ENCODE peak calls at places on chromosomes 6 and 20, in five cellular contexts. One of them, this sample, is unnamed.
A peak's percentile ranks its signal among the peaks of the same experiment; 100 is the strongest.

GRCh38 chr20:31719644-31720485 is 2.8 kb downstream of the BCL2L1 start:
- DNase-seq in CD8-positive, alpha-beta T cell: no peak
- DNase-seq in pancreas: no peak
- DNase-seq in CD4-positive, alpha-beta memory T cell: no peak
- DNase-seq in mammary epithelial cell: no peak
- DNase-seq in this sample: peak; percentile 14

GRCh38 chr6:14499804-14500203 is 382.2 kb downstream of the CD83 start:
- DNase-seq in CD4-positive, alpha-beta memory T cell: no peak
- DNase-seq in pancreas: no peak
- DNase-seq in CD8-positive, alpha-beta T cell: no peak
- DNase-seq in mammary epithelial cell: peak; percentile 59
- DNase-seq in this sample: no peak

GRCh38 chr6:149357726-149358538 is 40.4 kb downstream of the TAB2 start:
- DNase-seq in mammary epithelial cell: no peak
- DNase-seq in CD4-positive, alpha-beta memory T cell: no peak
- DNase-seq in CD8-positive, alpha-beta T cell: no peak
- DNase-seq in pancreas: no peak
- DNase-seq in this sample: no peak

GRCh38 chr6:4017847-4018193 is 61.1 kb downstream of the FAM217A start:
- DNase-seq in CD8-positive, alpha-beta T cell: no peak
- DNase-seq in pancreas: no peak
- DNase-seq in CD4-positive, alpha-beta memory T cell: no peak
- DNase-seq in mammary epithelial cell: no peak
- DNase-seq in this sample: no peak

GRCh38 chr20:19952392-19952791 is 64.8 kb upstream of the NAA20 start:
- DNase-seq in CD8-positive, alpha-beta T cell: no peak
- DNase-seq in mammary epithelial cell: peak; percentile 60
- DNase-seq in pancreas: no peak
- DNase-seq in CD4-positive, alpha-beta memory T cell: no peak
- DNase-seq in this sample: no peak

GRCh38 chr20:18991012-18991411 is 177.4 kb downstream of the SCP2D1 start:
- DNase-seq in pancreas: no peak
- DNase-seq in mammary epithelial cell: no peak
- DNase-seq in CD4-positive, alpha-beta memory T cell: no peak
- DNase-seq in CD8-positive, alpha-beta T cell: no peak
- DNase-seq in this sample: no peak

GRCh38 chr20:4613718-4614620 is 107.7 kb upstream of the PRND start:
- DNase-seq in mammary epithelial cell: peak; percentile 85
- DNase-seq in pancreas: no peak
- DNase-seq in CD4-positive, alpha-beta memory T cell: peak; percentile 65
- DNase-seq in CD8-positive, alpha-beta T cell: peak; percentile 58
- DNase-seq in this sample: peak; percentile 78

GRCh38 chr20:15411781-15412180 is 1074.4 kb upstream of the FLRT3 start:
- DNase-seq in mammary epithelial cell: no peak
- DNase-seq in CD8-positive, alpha-beta T cell: no peak
- DNase-seq in CD4-positive, alpha-beta memory T cell: no peak
- DNase-seq in pancreas: no peak
- DNase-seq in this sample: no peak

GRCh38 chr20:63006611-63007471 is at the start of gene BHLHE23:
- DNase-seq in pancreas: peak; percentile 66
- DNase-seq in mammary epithelial cell: no peak
- DNase-seq in CD8-positive, alpha-beta T cell: no peak
- DNase-seq in CD4-positive, alpha-beta memory T cell: no peak
- DNase-seq in this sample: no peak

GRCh38 chr6:53065266-53066058 is at the start of gene FBXO9:
- DNase-seq in CD4-positive, alpha-beta memory T cell: peak; percentile 87
- DNase-seq in mammary epithelial cell: no peak
- DNase-seq in pancreas: peak; percentile 89
- DNase-seq in CD8-positive, alpha-beta T cell: peak; percentile 74
- DNase-seq in this sample: peak; percentile 60

GRCh38 chr20:46991850-46992639 is 97.4 kb downstream of the EYA2 start:
- DNase-seq in mammary epithelial cell: no peak
- DNase-seq in CD8-positive, alpha-beta T cell: no peak
- DNase-seq in CD4-positive, alpha-beta memory T cell: no peak
- DNase-seq in pancreas: no peak
- DNase-seq in this sample: no peak

GRCh38 chr6:144098993-144099392 is 3.6 kb upstream of the SF3B5 start:
- DNase-seq in pancreas: no peak
- DNase-seq in mammary epithelial cell: peak; percentile 2
- DNase-seq in CD4-positive, alpha-beta memory T cell: no peak
- DNase-seq in CD8-positive, alpha-beta T cell: no peak
- DNase-seq in this sample: no peak

GRCh38 chr6:6588064-6588923 is at the start of gene LY86:
- DNase-seq in mammary epithelial cell: no peak
- DNase-seq in CD4-positive, alpha-beta memory T cell: no peak
- DNase-seq in pancreas: no peak
- DNase-seq in CD8-positive, alpha-beta T cell: no peak
- DNase-seq in this sample: no peak

GRCh38 chr20:1364106-1364505 is 28.7 kb downstream of the FKBP1A start:
- DNase-seq in CD4-positive, alpha-beta memory T cell: peak; percentile 3
- DNase-seq in pancreas: no peak
- DNase-seq in CD8-positive, alpha-beta T cell: no peak
- DNase-seq in mammary epithelial cell: no peak
- DNase-seq in this sample: no peak

GRCh38 chr6:797479-798077 is 104.6 kb upstream of the EXOC2 start:
- DNase-seq in CD4-positive, alpha-beta memory T cell: peak; percentile 24
- DNase-seq in pancreas: no peak
- DNase-seq in CD8-positive, alpha-beta T cell: no peak
- DNase-seq in mammary epithelial cell: peak; percentile 40
- DNase-seq in this sample: peak; percentile 7

GRCh38 chr6:40845588-40845987 is 193.4 kb downstream of the UNC5CL start:
- DNase-seq in CD4-positive, alpha-beta memory T cell: peak; percentile 5
- DNase-seq in CD8-positive, alpha-beta T cell: no peak
- DNase-seq in mammary epithelial cell: peak; percentile 30
- DNase-seq in pancreas: no peak
- DNase-seq in this sample: no peak

GRCh38 chr6:43858161-43859153 is 88.4 kb downstream of the VEGFA start:
- DNase-seq in pancreas: no peak
- DNase-seq in CD8-positive, alpha-beta T cell: no peak
- DNase-seq in CD4-positive, alpha-beta memory T cell: no peak
- DNase-seq in mammary epithelial cell: no peak
- DNase-seq in this sample: no peak

GRCh38 chr20:32524871-32525501 is 60.1 kb downstream of the NOL4L start:
- DNase-seq in CD4-positive, alpha-beta memory T cell: no peak
- DNase-seq in mammary epithelial cell: no peak
- DNase-seq in pancreas: peak; percentile 97
- DNase-seq in CD8-positive, alpha-beta T cell: no peak
- DNase-seq in this sample: peak; percentile 53

GRCh38 chr6:131950767-131951575 is at the start of gene CCN2:
- DNase-seq in pancreas: peak; percentile 88
- DNase-seq in CD4-positive, alpha-beta memory T cell: no peak
- DNase-seq in mammary epithelial cell: peak; percentile 89
- DNase-seq in CD8-positive, alpha-beta T cell: no peak
- DNase-seq in this sample: no peak

GRCh38 chr6:33429745-33430042 is 9.8 kb downstream of the SYNGAP1 start:
- DNase-seq in mammary epithelial cell: no peak
- DNase-seq in CD8-positive, alpha-beta T cell: no peak
- DNase-seq in pancreas: no peak
- DNase-seq in CD4-positive, alpha-beta memory T cell: peak; percentile 50
- DNase-seq in this sample: no peak

GRCh38 chr6:78598966-78599365 is 268.4 kb upstream of the IRAK1BP1 start:
- DNase-seq in CD8-positive, alpha-beta T cell: no peak
- DNase-seq in pancreas: no peak
- DNase-seq in CD4-positive, alpha-beta memory T cell: no peak
- DNase-seq in mammary epithelial cell: peak; percentile 98
- DNase-seq in this sample: no peak

GRCh38 chr6:12024715-12025434 is 12.8 kb downstream of the HIVEP1 start:
- DNase-seq in CD8-positive, alpha-beta T cell: no peak
- DNase-seq in mammary epithelial cell: peak; percentile 49
- DNase-seq in pancreas: no peak
- DNase-seq in CD4-positive, alpha-beta memory T cell: no peak
- DNase-seq in this sample: no peak

GRCh38 chr20:11447371-11448100 is 470.2 kb upstream of the BTBD3 start:
- DNase-seq in CD4-positive, alpha-beta memory T cell: no peak
- DNase-seq in mammary epithelial cell: no peak
- DNase-seq in pancreas: no peak
- DNase-seq in CD8-positive, alpha-beta T cell: no peak
- DNase-seq in this sample: no peak

GRCh38 chr20:33753763-33754162 is 22.0 kb downstream of the ZNF341 start:
- DNase-seq in pancreas: no peak
- DNase-seq in mammary epithelial cell: peak; percentile 23
- DNase-seq in CD4-positive, alpha-beta memory T cell: no peak
- DNase-seq in CD8-positive, alpha-beta T cell: no peak
- DNase-seq in this sample: no peak

GRCh38 chr20:36624068-36624813 is 18.7 kb downstream of the RAB5IF start:
- DNase-seq in CD4-positive, alpha-beta memory T cell: no peak
- DNase-seq in mammary epithelial cell: no peak
- DNase-seq in CD8-positive, alpha-beta T cell: no peak
- DNase-seq in pancreas: no peak
- DNase-seq in this sample: no peak

DNA sequence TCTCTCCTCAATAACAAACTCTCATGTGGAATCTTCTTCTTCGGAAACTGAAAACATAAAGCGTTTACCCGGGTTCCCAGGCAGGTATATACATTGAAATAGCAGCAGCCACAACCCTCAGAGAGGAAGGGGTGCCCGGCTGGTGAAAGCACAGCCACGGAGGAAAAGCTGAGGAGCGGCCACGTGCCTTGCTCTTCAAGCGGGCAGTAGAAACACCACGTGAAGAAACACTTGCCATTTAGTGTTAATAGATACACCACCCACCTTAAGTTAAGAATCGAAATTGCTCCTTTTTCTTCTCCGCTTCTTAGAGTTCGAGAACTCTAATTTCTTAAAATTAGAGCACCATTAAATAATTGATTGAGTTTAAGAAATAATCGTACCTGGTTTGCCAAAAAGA is 305 bp downstream of the THBS2 start:
- DNase-seq in CD4-positive, alpha-beta memory T cell: no peak
- DNase-seq in CD8-positive, alpha-beta T cell: no peak
- DNase-seq in mammary epithelial cell: no peak
- DNase-seq in pancreas: no peak
- DNase-seq in this sample: no peak
- H3K27ac ChIP-seq in CD4-positive, alpha-beta memory T cell: no peak overlapping the region
- H3K27ac ChIP-seq in CD8-positive, alpha-beta T cell: no peak overlapping the region
- H3K27ac ChIP-seq in mammary epithelial cell: no peak overlapping the region
- H3K27ac ChIP-seq in pancreas: no peak overlapping the region
- H3K27ac ChIP-seq in this sample: no peak overlapping the region

GRCh38 chr6:157904999-157905398 is 76.7 kb upstream of the SYNJ2 start:
- DNase-seq in CD8-positive, alpha-beta T cell: no peak
- DNase-seq in mammary epithelial cell: no peak
- DNase-seq in CD4-positive, alpha-beta memory T cell: no peak
- DNase-seq in pancreas: no peak
- DNase-seq in this sample: no peak
- H3K27ac ChIP-seq in CD8-positive, alpha-beta T cell: no peak overlapping the region
- H3K27ac ChIP-seq in mammary epithelial cell: no peak overlapping the region
- H3K27ac ChIP-seq in CD4-positive, alpha-beta memory T cell: no peak overlapping the region
- H3K27ac ChIP-seq in pancreas: no peak overlapping the region
- H3K27ac ChIP-seq in this sample: no peak overlapping the region

DNA sequence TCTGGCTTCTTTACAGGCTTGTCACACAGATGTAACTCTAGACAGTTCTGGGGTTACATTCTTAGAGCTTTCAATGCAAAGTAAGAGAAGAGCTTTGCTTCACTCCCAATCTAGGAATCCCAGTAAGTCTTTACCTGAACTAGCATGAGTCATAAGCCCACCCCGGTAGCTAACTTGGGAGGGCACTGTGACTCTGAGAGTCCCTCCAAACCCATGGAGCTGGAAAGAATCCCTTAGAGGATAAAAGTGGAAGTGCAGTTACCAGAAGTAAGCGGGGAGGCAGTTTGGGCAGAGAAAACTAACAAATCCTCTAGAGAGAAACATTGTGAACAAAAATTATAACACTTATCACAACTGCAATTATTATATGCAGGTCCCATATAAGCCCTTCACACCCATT is 84.0 kb upstream of the SMLR1 start:
- DNase-seq in CD8-positive, alpha-beta T cell: no peak
- DNase-seq in CD4-positive, alpha-beta memory T cell: no peak
- DNase-seq in mammary epithelial cell: no peak
- DNase-seq in pancreas: no peak
- DNase-seq in this sample: no peak
- H3K27ac ChIP-seq in CD8-positive, alpha-beta T cell: no peak overlapping the region
- H3K27ac ChIP-seq in CD4-positive, alpha-beta memory T cell: no peak overlapping the region
- H3K27ac ChIP-seq in mammary epithelial cell: no peak overlapping the region
- H3K27ac ChIP-seq in pancreas: no peak overlapping the region
- H3K27ac ChIP-seq in this sample: no peak overlapping the region

GRCh38 chr6:165573671-165574070 is 89.4 kb downstream of the PDE10A start:
- DNase-seq in pancreas: peak; percentile 55
- DNase-seq in mammary epithelial cell: no peak
- DNase-seq in CD8-positive, alpha-beta T cell: no peak
- DNase-seq in CD4-positive, alpha-beta memory T cell: no peak
- DNase-seq in this sample: no peak
- H3K27ac ChIP-seq in pancreas: no peak overlapping the region
- H3K27ac ChIP-seq in mammary epithelial cell: no peak overlapping the region
- H3K27ac ChIP-seq in CD8-positive, alpha-beta T cell: no peak overlapping the region
- H3K27ac ChIP-seq in CD4-positive, alpha-beta memory T cell: no peak overlapping the region
- H3K27ac ChIP-seq in this sample: no peak overlapping the region

GRCh38 chr6:32086661-32087573 is 22.2 kb downstream of the TNXB start:
- DNase-seq in CD8-positive, alpha-beta T cell: no peak
- DNase-seq in CD4-positive, alpha-beta memory T cell: no peak
- DNase-seq in pancreas: peak; percentile 67
- DNase-seq in mammary epithelial cell: peak; percentile 77
- DNase-seq in this sample: no peak

GRCh38 chr6:32088487-32089049 is 20.6 kb downstream of the TNXB start:
- DNase-seq in CD8-positive, alpha-beta T cell: no peak
- DNase-seq in mammary epithelial cell: no peak
- DNase-seq in CD4-positive, alpha-beta memory T cell: no peak
- DNase-seq in pancreas: peak; percentile 53
- DNase-seq in this sample: no peak

GRCh38 chr6:32087574-32088486 is 21.3 kb downstream of the TNXB start:
- DNase-seq in CD8-positive, alpha-beta T cell: peak; percentile 60
- DNase-seq in pancreas: peak; percentile 91
- DNase-seq in mammary epithelial cell: peak; percentile 34
- DNase-seq in CD4-positive, alpha-beta memory T cell: peak; percentile 51
- DNase-seq in this sample: no peak

GRCh38 chr6:32085759-32086458 is 23.2 kb downstream of the TNXB start:
- DNase-seq in pancreas: peak; percentile 54
- DNase-seq in CD4-positive, alpha-beta memory T cell: no peak
- DNase-seq in CD8-positive, alpha-beta T cell: no peak
- DNase-seq in mammary epithelial cell: no peak
- DNase-seq in this sample: no peak

DNA sequence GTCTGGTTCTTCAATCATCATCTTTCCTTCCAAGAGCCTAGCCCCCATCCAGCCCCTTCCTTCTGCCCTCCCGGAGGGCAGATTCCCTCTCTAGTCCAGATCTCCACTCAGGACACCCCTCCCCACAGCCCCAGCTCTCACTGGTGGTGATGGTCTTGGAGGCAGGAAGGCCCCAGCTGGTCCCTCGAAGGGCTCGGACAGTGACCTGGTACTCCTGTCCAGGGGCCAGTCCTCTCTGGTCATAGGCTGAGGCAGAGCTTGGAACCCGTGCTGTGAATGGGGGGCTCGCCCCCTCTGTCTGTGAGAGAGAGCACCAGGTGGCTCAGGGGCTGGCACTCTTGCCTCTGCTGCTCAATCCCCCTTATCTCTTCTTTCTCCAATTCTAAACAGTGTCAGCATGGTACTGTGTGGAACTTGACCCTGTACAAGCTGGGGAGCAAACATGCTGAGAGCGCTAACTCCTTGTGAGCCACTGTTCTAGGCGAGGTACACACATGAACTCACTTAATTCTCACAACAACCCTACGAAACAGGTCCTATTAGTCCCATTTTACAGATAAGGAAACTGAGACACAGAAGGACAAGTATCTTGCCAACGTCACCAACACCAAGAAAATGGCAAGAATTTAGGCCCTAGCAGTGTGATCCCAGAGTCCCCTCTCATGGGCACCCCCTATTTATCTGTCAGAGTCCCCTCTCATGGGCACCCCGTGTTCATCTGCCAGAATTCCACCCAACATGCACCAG is 19.9 kb downstream of the TNXB start:
- DNase-seq in CD8-positive, alpha-beta T cell: no peak
- DNase-seq in mammary epithelial cell: no peak
- DNase-seq in pancreas: peak; percentile 44
- DNase-seq in CD4-positive, alpha-beta memory T cell: no peak
- DNase-seq in this sample: no peak
- H3K27ac ChIP-seq in CD8-positive, alpha-beta T cell: no peak overlapping the region
- H3K27ac ChIP-seq in mammary epithelial cell: no peak overlapping the region
- H3K27ac ChIP-seq in pancreas: no peak overlapping the region
- H3K27ac ChIP-seq in CD4-positive, alpha-beta memory T cell: no peak overlapping the region
- H3K27ac ChIP-seq in this sample: no peak overlapping the region

GRCh38 chr6:82843291-82843885 is 222.3 kb downstream of the UBE3D start:
- DNase-seq in mammary epithelial cell: no peak
- DNase-seq in pancreas: no peak
- DNase-seq in CD8-positive, alpha-beta T cell: no peak
- DNase-seq in CD4-positive, alpha-beta memory T cell: no peak
- DNase-seq in this sample: no peak
- H3K27ac ChIP-seq in mammary epithelial cell: no peak overlapping the region
- H3K27ac ChIP-seq in pancreas: no peak overlapping the region
- H3K27ac ChIP-seq in CD8-positive, alpha-beta T cell: no peak overlapping the region
- H3K27ac ChIP-seq in CD4-positive, alpha-beta memory T cell: no peak overlapping the region
- H3K27ac ChIP-seq in this sample: no peak overlapping the region